ENCODE peak calls at places on chromosomes 12 and 14, in four cellular contexts. One of them, this sample, is unnamed. For H3K4me1, the result is how much of the 10 kb centered on the place peaks cover.

GRCh38 chr14:61113561-61113960 is 132.5 kb downstream of the SLC38A6 start:
- DNase-seq in hepatocyte: no peak
- DNase-seq in pancreas: no peak
- DNase-seq in CD8-positive, alpha-beta T cell: no peak
- DNase-seq in this sample: no peak

GRCh38 chr12:97131220-97131981 is 224.3 kb downstream of the NEDD1 start:
- DNase-seq in pancreas: no peak
- DNase-seq in CD8-positive, alpha-beta T cell: no peak
- DNase-seq in hepatocyte: peak
- DNase-seq in this sample: no peak

GRCh38 chr14:96816281-96816680 is 19.1 kb downstream of the VRK1 start:
- DNase-seq in hepatocyte: no peak
- DNase-seq in pancreas: no peak
- DNase-seq in CD8-positive, alpha-beta T cell: no peak
- DNase-seq in this sample: no peak

GRCh38 chr12:14314801-14315200 is 50.7 kb upstream of the ATF7IP start:
- DNase-seq in pancreas: no peak
- DNase-seq in hepatocyte: no peak
- DNase-seq in CD8-positive, alpha-beta T cell: no peak
- DNase-seq in this sample: no peak

GRCh38 chr12:3562484-3562883 is 71.5 kb downstream of the PRMT8 start:
- DNase-seq in pancreas: no peak
- DNase-seq in CD8-positive, alpha-beta T cell: no peak
- DNase-seq in hepatocyte: no peak
- DNase-seq in this sample: no peak

GRCh38 chr14:53670701-53671100 is 285.9 kb downstream of the BMP4 start:
- DNase-seq in hepatocyte: peak
- DNase-seq in pancreas: no peak
- DNase-seq in CD8-positive, alpha-beta T cell: no peak
- DNase-seq in this sample: no peak

GRCh38 chr12:24197517-24197916 is 248.0 kb upstream of the SOX5 start:
- DNase-seq in CD8-positive, alpha-beta T cell: no peak
- DNase-seq in hepatocyte: no peak
- DNase-seq in pancreas: no peak
- DNase-seq in this sample: no peak

GRCh38 chr12:11970155-11970520 is 100.6 kb upstream of the BCL2L14 start:
- DNase-seq in CD8-positive, alpha-beta T cell: no peak
- DNase-seq in pancreas: no peak
- DNase-seq in hepatocyte: no peak
- DNase-seq in this sample: no peak

GRCh38 chr14:33249361-33249760 is 310.7 kb downstream of the NPAS3 start:
- DNase-seq in hepatocyte: no peak
- DNase-seq in pancreas: no peak
- DNase-seq in CD8-positive, alpha-beta T cell: no peak
- DNase-seq in this sample: no peak

GRCh38 chr14:93309430-93309966 is 23.3 kb downstream of the BTBD7 start:
- DNase-seq in hepatocyte: no peak
- DNase-seq in CD8-positive, alpha-beta T cell: no peak
- DNase-seq in pancreas: no peak
- DNase-seq in this sample: peak

GRCh38 chr12:131365821-131366260 is 345.0 kb upstream of the SFSWAP start:
- DNase-seq in hepatocyte: no peak
- DNase-seq in CD8-positive, alpha-beta T cell: no peak
- DNase-seq in pancreas: no peak
- DNase-seq in this sample: no peak

GRCh38 chr12:7099290-7099996 is 7.2 kb upstream of the C1R start:
- DNase-seq in pancreas: peak
- DNase-seq in CD8-positive, alpha-beta T cell: no peak
- DNase-seq in hepatocyte: no peak
- DNase-seq in this sample: no peak

GRCh38 chr12:46356655-46357437 is 15.7 kb downstream of the SLC38A2 start:
- DNase-seq in CD8-positive, alpha-beta T cell: no peak
- DNase-seq in hepatocyte: no peak
- DNase-seq in pancreas: no peak
- DNase-seq in this sample: no peak

GRCh38 chr14:37590096-37590809 is 4.8 kb downstream of the FOXA1 start:
- DNase-seq in CD8-positive, alpha-beta T cell: no peak
- DNase-seq in hepatocyte: no peak
- DNase-seq in pancreas: no peak
- DNase-seq in this sample: peak
- H3K4me3 ChIP-seq in CD8-positive, alpha-beta T cell: no peak
- H3K4me3 ChIP-seq in hepatocyte: peak
- H3K4me3 ChIP-seq in pancreas: no peak
- H3K4me3 ChIP-seq in this sample: no peak

GRCh38 chr14:105046891-105047282 is 18.3 kb downstream of the GPR132 start:
- DNase-seq in CD8-positive, alpha-beta T cell: no peak
- DNase-seq in hepatocyte: no peak
- DNase-seq in pancreas: no peak
- DNase-seq in this sample: no peak

GRCh38 chr14:105042813-105043212 is 21.9 kb upstream of the CDCA4 start:
- DNase-seq in CD8-positive, alpha-beta T cell: no peak
- DNase-seq in hepatocyte: no peak
- DNase-seq in pancreas: no peak
- DNase-seq in this sample: no peak

GRCh38 chr14:105041841-105042765 is 21.2 kb upstream of the CDCA4 start:
- DNase-seq in hepatocyte: no peak
- DNase-seq in pancreas: no peak
- DNase-seq in CD8-positive, alpha-beta T cell: no peak
- DNase-seq in this sample: no peak

GRCh38 chr14:105045710-105046326 is 19.4 kb downstream of the GPR132 start:
- DNase-seq in hepatocyte: peak
- DNase-seq in pancreas: peak
- DNase-seq in CD8-positive, alpha-beta T cell: peak
- DNase-seq in this sample: peak

DNA sequence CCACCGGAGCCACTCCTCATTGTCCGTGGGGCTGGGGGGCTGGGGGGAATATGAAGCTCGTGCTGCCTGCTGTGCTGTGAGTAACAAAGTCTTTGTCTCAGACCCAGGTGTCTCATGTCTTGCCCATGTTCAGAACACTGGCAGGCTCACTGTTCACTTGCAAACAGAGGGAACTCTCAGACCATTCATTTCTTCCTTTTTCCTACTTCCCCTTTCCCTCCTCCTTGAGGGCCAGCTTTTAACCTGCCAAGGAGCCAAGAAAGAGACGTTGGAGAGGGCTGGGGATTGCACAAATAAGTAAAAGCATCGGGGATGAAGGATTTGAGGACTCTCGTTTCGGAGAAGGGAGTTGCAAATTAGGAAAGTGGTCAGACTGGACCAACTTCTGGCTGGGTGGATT is 21.6 kb downstream of the GPR132 start:
- DNase-seq in pancreas: no peak
- DNase-seq in hepatocyte: no peak
- DNase-seq in CD8-positive, alpha-beta T cell: no peak
- DNase-seq in this sample: no peak
- H3K4me1 ChIP-seq in pancreas: under half
- H3K4me1 ChIP-seq in hepatocyte: under half
- H3K4me1 ChIP-seq in CD8-positive, alpha-beta T cell: under half
- H3K4me1 ChIP-seq in this sample: under half

GRCh38 chr12:107351109-107351508 is 257.8 kb upstream of the CRY1 start:
- DNase-seq in CD8-positive, alpha-beta T cell: no peak
- DNase-seq in hepatocyte: no peak
- DNase-seq in pancreas: no peak
- DNase-seq in this sample: peak
- H3K4me3 ChIP-seq in CD8-positive, alpha-beta T cell: no peak
- H3K4me3 ChIP-seq in hepatocyte: no peak
- H3K4me3 ChIP-seq in pancreas: no peak
- H3K4me3 ChIP-seq in this sample: no peak

DNA sequence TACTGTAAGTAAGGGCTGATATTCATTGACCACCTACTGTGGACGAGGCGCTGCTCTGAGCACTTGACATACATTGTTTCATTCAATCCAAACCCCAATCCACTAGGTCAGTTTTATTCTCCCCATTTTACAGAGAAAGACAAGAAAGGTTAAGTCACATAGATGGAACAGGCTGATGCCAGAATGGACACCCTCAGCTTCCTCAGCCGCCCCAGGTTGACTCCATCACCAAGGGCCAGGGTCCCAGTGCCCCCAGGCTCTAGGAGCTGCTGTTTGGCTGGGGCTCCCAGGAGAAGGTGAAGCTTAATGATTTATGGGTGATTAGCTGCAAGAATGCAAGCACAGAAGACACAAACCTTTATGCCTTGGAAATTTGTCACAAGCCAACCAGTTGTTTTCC is 671 bp upstream of the AQP2 start:
- DNase-seq in CD8-positive, alpha-beta T cell: no peak
- DNase-seq in hepatocyte: no peak
- DNase-seq in pancreas: no peak
- DNase-seq in this sample: no peak
- H3K4me1 ChIP-seq in CD8-positive, alpha-beta T cell: under half
- H3K4me1 ChIP-seq in hepatocyte: under half
- H3K4me1 ChIP-seq in pancreas: under half
- H3K4me1 ChIP-seq in this sample: under half

GRCh38 chr14:90111895-90112534 is 50.2 kb downstream of the KCNK13 start:
- DNase-seq in pancreas: no peak
- DNase-seq in CD8-positive, alpha-beta T cell: no peak
- DNase-seq in hepatocyte: no peak
- DNase-seq in this sample: no peak
- H3K4me3 ChIP-seq in pancreas: no peak
- H3K4me3 ChIP-seq in CD8-positive, alpha-beta T cell: no peak
- H3K4me3 ChIP-seq in hepatocyte: no peak
- H3K4me3 ChIP-seq in this sample: no peak

GRCh38 chr12:103333676-103334075 is 162.1 kb downstream of the C12orf42 start:
- DNase-seq in pancreas: no peak
- DNase-seq in hepatocyte: no peak
- DNase-seq in CD8-positive, alpha-beta T cell: no peak
- DNase-seq in this sample: no peak

GRCh38 chr12:103334447-103334846 is 161.3 kb downstream of the C12orf42 start:
- DNase-seq in hepatocyte: no peak
- DNase-seq in CD8-positive, alpha-beta T cell: no peak
- DNase-seq in pancreas: no peak
- DNase-seq in this sample: no peak

GRCh38 chr12:103331643-103332042 is 164.1 kb downstream of the C12orf42 start:
- DNase-seq in pancreas: no peak
- DNase-seq in hepatocyte: no peak
- DNase-seq in CD8-positive, alpha-beta T cell: no peak
- DNase-seq in this sample: no peak

DNA sequence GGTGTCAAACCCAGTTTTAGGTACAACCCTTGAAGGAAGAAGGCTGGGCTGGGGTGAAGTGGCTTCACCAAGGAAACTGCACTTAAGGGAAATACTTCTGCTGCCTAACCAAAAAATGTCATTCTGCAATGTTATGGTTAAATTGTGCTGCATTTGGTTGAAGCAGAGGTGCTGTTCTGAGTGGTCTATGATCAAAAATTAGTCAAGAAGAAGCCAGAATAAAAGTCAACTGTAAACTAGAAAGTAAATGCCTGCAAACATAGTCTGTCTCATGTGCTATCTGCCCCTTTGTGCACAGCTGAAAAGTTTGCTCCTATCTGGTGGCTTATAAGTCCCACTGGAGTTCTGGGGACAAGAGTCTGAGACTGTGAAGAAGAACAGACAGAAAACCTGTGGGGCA is 158.8 kb downstream of the C12orf42 start:
- DNase-seq in pancreas: no peak
- DNase-seq in hepatocyte: no peak
- DNase-seq in CD8-positive, alpha-beta T cell: no peak
- DNase-seq in this sample: no peak
- H3K4me1 ChIP-seq in pancreas: under half
- H3K4me1 ChIP-seq in hepatocyte: under half
- H3K4me1 ChIP-seq in CD8-positive, alpha-beta T cell: under half
- H3K4me1 ChIP-seq in this sample: under half

DNA sequence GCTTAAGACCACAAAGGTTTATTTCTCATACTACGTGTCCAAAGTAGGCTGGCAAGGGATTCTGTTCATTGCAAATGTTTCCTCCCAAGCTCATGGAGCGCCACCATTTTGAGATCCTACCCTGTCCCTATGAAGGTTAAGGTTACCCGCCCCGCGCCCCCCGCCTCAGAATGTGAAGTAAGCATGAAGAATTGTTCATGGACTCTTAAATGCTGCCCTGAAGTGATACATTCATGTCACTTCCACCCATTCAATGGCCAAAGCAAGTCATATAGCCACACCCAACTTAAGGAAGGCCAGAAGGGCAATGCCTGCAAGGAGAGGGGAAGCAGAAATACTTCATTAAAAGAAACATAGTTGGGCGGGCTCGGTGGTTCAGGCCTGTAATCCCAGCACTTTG is 4.2 kb downstream of the TMEM253 start:
- DNase-seq in hepatocyte: no peak
- DNase-seq in CD8-positive, alpha-beta T cell: no peak
- DNase-seq in pancreas: no peak
- DNase-seq in this sample: peak
- H3K4me3 ChIP-seq in hepatocyte: no peak
- H3K4me3 ChIP-seq in CD8-positive, alpha-beta T cell: no peak
- H3K4me3 ChIP-seq in pancreas: no peak
- H3K4me3 ChIP-seq in this sample: no peak

DNA sequence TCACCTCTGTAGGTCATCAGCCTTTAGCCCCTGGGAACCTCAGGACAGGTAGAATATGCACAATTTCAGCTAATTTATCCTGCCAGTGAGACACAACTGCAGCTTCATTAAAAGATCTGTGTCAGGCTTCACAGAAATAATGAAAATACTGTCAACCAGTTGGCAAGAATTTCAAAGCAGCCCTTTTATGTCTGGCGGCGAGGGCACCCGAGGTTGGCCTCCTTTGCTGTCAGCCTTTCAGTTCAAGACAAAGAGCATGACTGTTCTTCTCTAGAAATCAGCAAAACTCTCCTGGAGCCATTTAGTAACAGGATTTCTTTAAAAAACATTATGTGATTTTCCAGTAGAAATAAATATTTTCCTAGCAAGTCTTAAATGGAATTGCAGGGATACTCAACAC is 75.9 kb downstream of the BBS10 start:
- DNase-seq in pancreas: no peak
- DNase-seq in hepatocyte: no peak
- DNase-seq in CD8-positive, alpha-beta T cell: no peak
- DNase-seq in this sample: no peak
- H3K4me1 ChIP-seq in pancreas: under half
- H3K4me1 ChIP-seq in hepatocyte: under half
- H3K4me1 ChIP-seq in CD8-positive, alpha-beta T cell: under half
- H3K4me1 ChIP-seq in this sample: under half

GRCh38 chr12:40689576-40689975 is 2.7 kb upstream of the CNTN1 start:
- DNase-seq in pancreas: no peak
- DNase-seq in CD8-positive, alpha-beta T cell: no peak
- DNase-seq in hepatocyte: no peak
- DNase-seq in this sample: no peak

GRCh38 chr12:40693503-40693863 is 1.2 kb downstream of the CNTN1 start:
- DNase-seq in CD8-positive, alpha-beta T cell: no peak
- DNase-seq in hepatocyte: peak
- DNase-seq in pancreas: no peak
- DNase-seq in this sample: no peak

GRCh38 chr12:40691913-40692616 is at the start of gene CNTN1:
- DNase-seq in hepatocyte: peak
- DNase-seq in CD8-positive, alpha-beta T cell: no peak
- DNase-seq in pancreas: peak
- DNase-seq in this sample: peak

GRCh38 chr12:40688085-40688725 is 4.0 kb upstream of the CNTN1 start:
- DNase-seq in CD8-positive, alpha-beta T cell: no peak
- DNase-seq in hepatocyte: no peak
- DNase-seq in pancreas: no peak
- DNase-seq in this sample: no peak

GRCh38 chr12:40692617-40693502 is 621 bp downstream of the CNTN1 start:
- DNase-seq in pancreas: peak
- DNase-seq in CD8-positive, alpha-beta T cell: no peak
- DNase-seq in hepatocyte: peak
- DNase-seq in this sample: no peak
- H3K4me3 ChIP-seq in pancreas: peak
- H3K4me3 ChIP-seq in CD8-positive, alpha-beta T cell: no peak
- H3K4me3 ChIP-seq in hepatocyte: peak
- H3K4me3 ChIP-seq in this sample: no peak